ENCODE peak calls at places on chromosomes 13 and 19, in nine cellular contexts. J is erythroblast, F is astrocyte of the hippocampus, O is activated gamma-delta T cell treated with Interleukin-2 at 50 U/mL for 16 hours, Y is C1 segment of cervical spinal cord, E is NCI-H1048, D is cerebellar cortex, G is AML-193, Z is Peyer's patch. V is an unnamed sample.

GRCh38 chr13:91158015-91158390 is 189.5 kb upstream of the MIR17HG start:
- DNase-seq in J (no peak), F (no peak), O (no peak), Y (no peak), E (no peak), D (no peak), G (no peak), Z (no peak), V (no peak)

GRCh38 chr19:14580623-14581237 is 2.2 kb upstream of the CLEC17A start:
- DNase-seq in J (peak), F (no peak), O (no peak), Y (no peak), E (no peak), D (no peak), G (no peak), Z (no peak), V (no peak)

GRCh38 chr19:8585894-8586750 is 8.9 kb upstream of the MYO1F start:
- DNase-seq in J (peak), F (peak), O (peak), Y (no peak), E (peak), D (peak), G (peak), Z (peak), V (no peak)

GRCh38 chr13:32415019-32415418 is 12.9 kb downstream of the N4BP2L1 start:
- DNase-seq in J (peak), F (no peak), O (no peak), Y (no peak), E (no peak), D (no peak), G (peak), Z (no peak), V (no peak)

GRCh38 chr19:17757125-17757524 is 5.8 kb downstream of the FCHO1 start:
- DNase-seq in J (no peak), F (peak), O (no peak), Y (peak), E (no peak), D (no peak), G (no peak), Z (peak), V (no peak)

GRCh38 chr13:90787007-90787406 is 560.5 kb upstream of the MIR17HG start:
- DNase-seq in J (no peak), F (peak), O (no peak), Y (no peak), E (no peak), D (no peak), G (no peak), Z (no peak), V (no peak)

GRCh38 chr19:1970003-1970805 is 29.2 kb downstream of the CSNK1G2 start:
- DNase-seq in J (no peak), F (no peak), O (no peak), Y (no peak), E (no peak), D (peak), G (no peak), Z (no peak), V (no peak)

GRCh38 chr19:3270908-3271307 is 46.4 kb downstream of the CELF5 start:
- DNase-seq in J (peak), F (peak), O (peak), Y (no peak), E (peak), D (peak), G (no peak), Z (no peak), V (no peak)

GRCh38 chr13:50909605-50910482 is at the start of gene RNASEH2B:
- DNase-seq in J (peak), F (peak), O (peak), Y (peak), E (no peak), D (peak), G (peak), Z (peak), V (no peak)

GRCh38 chr19:40284501-40285352 is at the start of gene AKT2:
- DNase-seq in J (peak), F (peak), O (peak), Y (no peak), E (peak), D (no peak), G (no peak), Z (no peak), V (no peak)